ENCODE peak calls at places on chromosomes 7 and 10, in four cellular contexts. L is stimulated activated naive B cell treated with anti-CD40 and anti-IgM and Interleukin-4, amounts not matched to agents 10 μg/mL and 1 μg/mL and 100 μg/mL, for 72 hours; P is colonic mucosa; Q is IMR-90. T is an unnamed sample.

GRCh38 chr7:12458520-12459131 is 55.0 kb upstream of the VWDE start:
- DNase-seq in P (no peak), Q (peak), L (no peak), T (peak)

GRCh38 chr7:74029094-74029785 is 1.3 kb downstream of the ELN start:
- DNase-seq in L (no peak), P (no peak), Q (no peak), T (no peak)

GRCh38 chr10:17074548-17074860 is 55.1 kb downstream of the CUBN start:
- DNase-seq in L (no peak), Q (peak), P (no peak), T (no peak)

GRCh38 chr7:22849662-22850061 is 27.0 kb upstream of the TOMM7 start:
- DNase-seq in P (no peak), L (no peak), Q (no peak), T (no peak)

GRCh38 chr10:100728928-100729876 is 16.2 kb upstream of the PAX2 start:
- DNase-seq in P (peak), Q (peak), L (no peak), T (no peak)

GRCh38 chr10:92268763-92269162 is 22.1 kb downstream of the CPEB3 start:
- DNase-seq in L (peak), P (no peak), Q (no peak), T (no peak)

GRCh38 chr10:11105676-11106004 is 88.0 kb downstream of the CELF2 start:
- DNase-seq in P (no peak), Q (no peak), L (no peak), T (no peak)

GRCh38 chr7:127809285-127809702 is 157.3 kb downstream of the SND1 start:
- DNase-seq in L (no peak), P (no peak), Q (peak), T (no peak)

GRCh38 chr10:129334326-129334725 is 132.7 kb upstream of the MGMT start:
- DNase-seq in P (no peak), Q (no peak), L (no peak), T (no peak)

GRCh38 chr10:108911814-108912541 is 1011.3 kb downstream of the XPNPEP1 start:
- DNase-seq in L (no peak), P (peak), Q (peak), T (no peak)

GRCh38 chr10:30098624-30099023 is 39.2 kb upstream of the JCAD start:
- DNase-seq in P (no peak), L (no peak), Q (peak), T (no peak)

GRCh38 chr7:96959135-96959534 is 46.2 kb upstream of the DLX6 start:
- DNase-seq in L (no peak), P (no peak), Q (no peak), T (no peak)

GRCh38 chr7:136857573-136857972 is 10.9 kb upstream of the CHRM2 start:
- DNase-seq in P (no peak), Q (peak), L (no peak), T (no peak)

GRCh38 chr10:42583828-42584227 is 54.5 kb downstream of the ZNF33B start:
- DNase-seq in L (no peak), P (no peak), Q (no peak), T (no peak)

GRCh38 chr7:3279147-3279818 is 21.8 kb upstream of the SDK1 start:
- DNase-seq in Q (no peak), L (no peak), P (no peak), T (no peak)

GRCh38 chr10:17474595-17474994 is 20.2 kb upstream of the ST8SIA6 start:
- DNase-seq in P (no peak), Q (peak), L (no peak), T (no peak)

GRCh38 chr7:129187681-129188371 is 607 bp upstream of the SMO start:
- DNase-seq in Q (no peak), L (no peak), P (no peak), T (no peak)

GRCh38 chr10:68208424-68209042 is 23.4 kb downstream of the ATOH7 start:
- DNase-seq in P (peak), Q (peak), L (no peak), T (no peak)

GRCh38 chr7:140551334-140552239 is 72.3 kb upstream of the MKRN1 start:
- DNase-seq in P (no peak), L (no peak), Q (no peak), T (no peak)

T was measured in germinal center.